ENCODE peak calls at places on chromosomes 1 and 21, in seven cellular contexts. One of them, this sample, is unnamed.
A peak's percentile ranks its signal among the peaks of the same experiment; 100 is the strongest.

GRCh38 chr1:1337793-1338147 is 6.7 kb downstream of the TAS1R3 start:
- DNase-seq in NCI-H460: no peak
- DNase-seq in amniotic stem cell: no peak
- DNase-seq in ELF-1: no peak
- DNase-seq in activated CD4-positive, alpha-beta T cell treated with anti-CD3 and anti-CD28 coated beads, Interleukin-2, amount 50 U/mL, for 1 hour: peak; percentile 37
- DNase-seq in H54: no peak
- DNase-seq in heart left ventricle: no peak
- DNase-seq in this sample: no peak

GRCh38 chr1:224182866-224183590 is at the start of gene DEGS1:
- DNase-seq in H54: peak; percentile 90
- DNase-seq in amniotic stem cell: peak; percentile 42
- DNase-seq in NCI-H460: peak; percentile 79
- DNase-seq in heart left ventricle: peak; percentile 80
- DNase-seq in activated CD4-positive, alpha-beta T cell treated with anti-CD3 and anti-CD28 coated beads, Interleukin-2, amount 50 U/mL, for 1 hour: peak; percentile 82
- DNase-seq in ELF-1: peak; percentile 94
- DNase-seq in this sample: no peak

GRCh38 chr21:34157456-34158025 is 84.2 kb downstream of the MRPS6 start:
- DNase-seq in heart left ventricle: no peak
- DNase-seq in amniotic stem cell: no peak
- DNase-seq in H54: no peak
- DNase-seq in NCI-H460: no peak
- DNase-seq in ELF-1: no peak
- DNase-seq in activated CD4-positive, alpha-beta T cell treated with anti-CD3 and anti-CD28 coated beads, Interleukin-2, amount 50 U/mL, for 1 hour: no peak
- DNase-seq in this sample: no peak

GRCh38 chr21:45225741-45226327 is 61.9 kb downstream of the POFUT2 start:
- DNase-seq in heart left ventricle: no peak
- DNase-seq in H54: no peak
- DNase-seq in activated CD4-positive, alpha-beta T cell treated with anti-CD3 and anti-CD28 coated beads, Interleukin-2, amount 50 U/mL, for 1 hour: no peak
- DNase-seq in ELF-1: no peak
- DNase-seq in amniotic stem cell: no peak
- DNase-seq in NCI-H460: no peak
- DNase-seq in this sample: no peak

GRCh38 chr1:44012411-44012810 is 18.9 kb downstream of the SLC6A9 start:
- DNase-seq in heart left ventricle: no peak
- DNase-seq in amniotic stem cell: no peak
- DNase-seq in H54: no peak
- DNase-seq in ELF-1: no peak
- DNase-seq in NCI-H460: no peak
- DNase-seq in activated CD4-positive, alpha-beta T cell treated with anti-CD3 and anti-CD28 coated beads, Interleukin-2, amount 50 U/mL, for 1 hour: no peak
- DNase-seq in this sample: no peak

GRCh38 chr1:235160395-235160964 is 570 bp downstream of the RBM34 start:
- DNase-seq in heart left ventricle: no peak
- DNase-seq in amniotic stem cell: no peak
- DNase-seq in ELF-1: no peak
- DNase-seq in H54: no peak
- DNase-seq in activated CD4-positive, alpha-beta T cell treated with anti-CD3 and anti-CD28 coated beads, Interleukin-2, amount 50 U/mL, for 1 hour: no peak
- DNase-seq in NCI-H460: no peak
- DNase-seq in this sample: peak; percentile 33

GRCh38 chr1:226697151-226697575 is 41.9 kb downstream of the ITPKB start:
- DNase-seq in NCI-H460: no peak
- DNase-seq in activated CD4-positive, alpha-beta T cell treated with anti-CD3 and anti-CD28 coated beads, Interleukin-2, amount 50 U/mL, for 1 hour: no peak
- DNase-seq in heart left ventricle: no peak
- DNase-seq in amniotic stem cell: peak; percentile 13
- DNase-seq in ELF-1: no peak
- DNase-seq in H54: peak; percentile 67
- DNase-seq in this sample: no peak

GRCh38 chr1:100141192-100141591 is 8.2 kb downstream of the TRMT13 start:
- DNase-seq in activated CD4-positive, alpha-beta T cell treated with anti-CD3 and anti-CD28 coated beads, Interleukin-2, amount 50 U/mL, for 1 hour: no peak
- DNase-seq in ELF-1: no peak
- DNase-seq in heart left ventricle: no peak
- DNase-seq in NCI-H460: no peak
- DNase-seq in amniotic stem cell: no peak
- DNase-seq in H54: no peak
- DNase-seq in this sample: no peak

GRCh38 chr1:6059866-6060265 is 14.2 kb downstream of the KCNAB2 start:
- DNase-seq in H54: peak; percentile 20
- DNase-seq in heart left ventricle: no peak
- DNase-seq in ELF-1: peak; percentile 68
- DNase-seq in amniotic stem cell: no peak
- DNase-seq in activated CD4-positive, alpha-beta T cell treated with anti-CD3 and anti-CD28 coated beads, Interleukin-2, amount 50 U/mL, for 1 hour: no peak
- DNase-seq in NCI-H460: no peak
- DNase-seq in this sample: no peak

GRCh38 chr1:233094691-233095090 is 144.3 kb downstream of the NTPCR start:
- DNase-seq in NCI-H460: no peak
- DNase-seq in heart left ventricle: no peak
- DNase-seq in H54: no peak
- DNase-seq in ELF-1: no peak
- DNase-seq in amniotic stem cell: no peak
- DNase-seq in activated CD4-positive, alpha-beta T cell treated with anti-CD3 and anti-CD28 coated beads, Interleukin-2, amount 50 U/mL, for 1 hour: no peak
- DNase-seq in this sample: no peak

GRCh38 chr1:228151170-228151513 is 1.4 kb downstream of the GJC2 start:
- DNase-seq in NCI-H460: no peak
- DNase-seq in activated CD4-positive, alpha-beta T cell treated with anti-CD3 and anti-CD28 coated beads, Interleukin-2, amount 50 U/mL, for 1 hour: no peak
- DNase-seq in H54: no peak
- DNase-seq in heart left ventricle: peak; percentile 5
- DNase-seq in amniotic stem cell: no peak
- DNase-seq in ELF-1: no peak
- DNase-seq in this sample: no peak

GRCh38 chr1:183588827-183589226 is 1.4 kb downstream of the NCF2 start:
- DNase-seq in activated CD4-positive, alpha-beta T cell treated with anti-CD3 and anti-CD28 coated beads, Interleukin-2, amount 50 U/mL, for 1 hour: no peak
- DNase-seq in ELF-1: no peak
- DNase-seq in NCI-H460: no peak
- DNase-seq in amniotic stem cell: no peak
- DNase-seq in H54: no peak
- DNase-seq in heart left ventricle: no peak
- DNase-seq in this sample: no peak

GRCh38 chr1:107123741-107124140 is 17.1 kb upstream of the NTNG1 start:
- DNase-seq in heart left ventricle: no peak
- DNase-seq in activated CD4-positive, alpha-beta T cell treated with anti-CD3 and anti-CD28 coated beads, Interleukin-2, amount 50 U/mL, for 1 hour: no peak
- DNase-seq in ELF-1: no peak
- DNase-seq in NCI-H460: no peak
- DNase-seq in H54: no peak
- DNase-seq in amniotic stem cell: no peak
- DNase-seq in this sample: no peak

GRCh38 chr1:3518256-3518655 is 63.8 kb downstream of the ARHGEF16 start:
- DNase-seq in NCI-H460: no peak
- DNase-seq in activated CD4-positive, alpha-beta T cell treated with anti-CD3 and anti-CD28 coated beads, Interleukin-2, amount 50 U/mL, for 1 hour: peak; percentile 40
- DNase-seq in heart left ventricle: no peak
- DNase-seq in ELF-1: peak; percentile 80
- DNase-seq in H54: no peak
- DNase-seq in amniotic stem cell: no peak
- DNase-seq in this sample: no peak

GRCh38 chr1:913491-914252 is 10.1 kb upstream of the SAMD11 start:
- DNase-seq in NCI-H460: no peak
- DNase-seq in H54: no peak
- DNase-seq in activated CD4-positive, alpha-beta T cell treated with anti-CD3 and anti-CD28 coated beads, Interleukin-2, amount 50 U/mL, for 1 hour: no peak
- DNase-seq in ELF-1: no peak
- DNase-seq in heart left ventricle: peak; percentile 5
- DNase-seq in amniotic stem cell: no peak
- DNase-seq in this sample: no peak

GRCh38 chr1:228902781-228903572 is 167.7 kb downstream of the RHOU start:
- DNase-seq in H54: peak; percentile 76
- DNase-seq in heart left ventricle: peak; percentile 62
- DNase-seq in amniotic stem cell: peak; percentile 88
- DNase-seq in NCI-H460: peak; percentile 96
- DNase-seq in ELF-1: no peak
- DNase-seq in activated CD4-positive, alpha-beta T cell treated with anti-CD3 and anti-CD28 coated beads, Interleukin-2, amount 50 U/mL, for 1 hour: no peak
- DNase-seq in this sample: peak; percentile 97

GRCh38 chr1:74053407-74053806 is 144.6 kb downstream of the LRRIQ3 start:
- DNase-seq in NCI-H460: no peak
- DNase-seq in H54: no peak
- DNase-seq in heart left ventricle: no peak
- DNase-seq in activated CD4-positive, alpha-beta T cell treated with anti-CD3 and anti-CD28 coated beads, Interleukin-2, amount 50 U/mL, for 1 hour: no peak
- DNase-seq in amniotic stem cell: no peak
- DNase-seq in ELF-1: no peak
- DNase-seq in this sample: no peak

GRCh38 chr1:150793231-150793630 is 14.8 kb downstream of the CTSK start:
- DNase-seq in H54: no peak
- DNase-seq in amniotic stem cell: no peak
- DNase-seq in ELF-1: no peak
- DNase-seq in NCI-H460: no peak
- DNase-seq in heart left ventricle: no peak
- DNase-seq in activated CD4-positive, alpha-beta T cell treated with anti-CD3 and anti-CD28 coated beads, Interleukin-2, amount 50 U/mL, for 1 hour: no peak
- DNase-seq in this sample: no peak

GRCh38 chr1:229556551-229556950 is 2.0 kb downstream of the ABCB10 start:
- DNase-seq in H54: no peak
- DNase-seq in NCI-H460: peak; percentile 19
- DNase-seq in heart left ventricle: no peak
- DNase-seq in activated CD4-positive, alpha-beta T cell treated with anti-CD3 and anti-CD28 coated beads, Interleukin-2, amount 50 U/mL, for 1 hour: no peak
- DNase-seq in amniotic stem cell: no peak
- DNase-seq in ELF-1: no peak
- DNase-seq in this sample: no peak

GRCh38 chr1:36675106-36675505 is 192.4 kb upstream of the CSF3R start:
- DNase-seq in NCI-H460: no peak
- DNase-seq in H54: no peak
- DNase-seq in activated CD4-positive, alpha-beta T cell treated with anti-CD3 and anti-CD28 coated beads, Interleukin-2, amount 50 U/mL, for 1 hour: no peak
- DNase-seq in amniotic stem cell: no peak
- DNase-seq in heart left ventricle: no peak
- DNase-seq in ELF-1: no peak
- DNase-seq in this sample: no peak

GRCh38 chr1:10490271-10490970 is 15.7 kb downstream of the PEX14 start:
- DNase-seq in activated CD4-positive, alpha-beta T cell treated with anti-CD3 and anti-CD28 coated beads, Interleukin-2, amount 50 U/mL, for 1 hour: no peak
- DNase-seq in H54: no peak
- DNase-seq in NCI-H460: no peak
- DNase-seq in amniotic stem cell: no peak
- DNase-seq in ELF-1: peak; percentile 39
- DNase-seq in heart left ventricle: no peak
- DNase-seq in this sample: no peak

This sample was measured in smooth muscle cell of the brain vasculature.